ENCODE peak calls at places on chromosomes 1 and 21, in eight cellular contexts. J is HuH-7.5, A is head of caudate nucleus, V is HL-60, N is ecto neural progenitor cell, F is LoVo, W is dermis microvascular lymphatic vessel endothelial cell, E is GM04504. X is an unnamed sample.

GRCh38 chr1:1000357-1001056 is 610 bp upstream of the HES4 start:
- DNase-seq in V (peak), F (peak), J (peak), E (no peak), A (peak), W (peak), N (peak), X (no peak)

GRCh38 chr1:228108055-228108690 is 926 bp downstream of the MRPL55 start:
- DNase-seq in N (no peak), F (no peak), A (no peak), E (no peak), J (no peak), V (no peak), W (no peak), X (no peak)

GRCh38 chr21:37564924-37565529 is 198.5 kb downstream of the DYRK1A start:
- DNase-seq in F (peak), E (no peak), J (no peak), N (no peak), V (no peak), W (no peak), A (no peak), X (no peak)

GRCh38 chr1:29860681-29861080 is 624.4 kb downstream of the PTPRU start:
- DNase-seq in E (no peak), V (no peak), N (no peak), W (no peak), F (no peak), J (no peak), A (no peak), X (no peak)

GRCh38 chr1:202659974-202660373 is 50.3 kb downstream of the SYT2 start:
- DNase-seq in J (no peak), N (no peak), E (no peak), W (no peak), A (no peak), F (no peak), V (no peak), X (no peak)

GRCh38 chr1:155968670-155969069 is 9.7 kb downstream of the ARHGEF2 start:
- DNase-seq in E (no peak), V (no peak), N (no peak), W (no peak), F (no peak), J (no peak), A (peak), X (no peak)

GRCh38 chr21:45074818-45075605 is 632 bp downstream of the ADARB1 start:
- DNase-seq in A (no peak), F (no peak), E (no peak), J (peak), V (no peak), W (no peak), N (peak), X (no peak)

GRCh38 chr1:233359431-233359830 is 31.9 kb downstream of the MAP3K21 start:
- DNase-seq in F (peak), A (no peak), E (no peak), V (no peak), N (no peak), J (peak), W (no peak), X (no peak)

GRCh38 chr1:119219711-119220110 is 79.3 kb upstream of the WARS2 start:
- DNase-seq in F (no peak), N (no peak), V (peak), E (no peak), A (no peak), J (no peak), W (no peak), X (no peak)

GRCh38 chr1:12678350-12678749 is 34.5 kb downstream of the AADACL4 start:
- DNase-seq in E (no peak), W (no peak), V (no peak), N (no peak), F (no peak), A (no peak), J (no peak), X (no peak)

GRCh38 chr1:28456078-28456477 is 49.8 kb upstream of the RCC1 start:
- DNase-seq in W (peak), J (no peak), F (no peak), N (no peak), V (no peak), A (no peak), E (no peak), X (peak)

GRCh38 chr1:27864264-27864895 is 8.0 kb upstream of the THEMIS2 start:
- DNase-seq in V (peak), A (peak), J (no peak), W (no peak), F (no peak), E (no peak), N (no peak), X (no peak)